ENCODE peak calls at places on chromosomes 2 and 18, in ten cellular contexts. One of them, this sample, is unnamed. For H3K4me1, the result is how much of the 10 kb centered on the place peaks cover.

GRCh38 chr2:110755494-110756078 is 23.2 kb downstream of the ACOXL start:
- DNase-seq in hepatocyte: no peak
- DNase-seq in MM.1S: peak
- DNase-seq in neural progenitor cell: no peak
- DNase-seq in mesendoderm: no peak
- DNase-seq in neuronal stem cell: no peak
- DNase-seq in astrocyte: peak
- DNase-seq in GM23338: no peak
- DNase-seq in A549: peak
- DNase-seq in fibroblast of lung: peak
- DNase-seq in this sample: peak

GRCh38 chr2:128016620-128017019 is 11.2 kb downstream of the SAP130 start:
- DNase-seq in astrocyte: peak
- DNase-seq in A549: no peak
- DNase-seq in fibroblast of lung: peak
- DNase-seq in neuronal stem cell: no peak
- DNase-seq in GM23338: no peak
- DNase-seq in MM.1S: no peak
- DNase-seq in hepatocyte: no peak
- DNase-seq in neural progenitor cell: no peak
- DNase-seq in mesendoderm: no peak
- DNase-seq in this sample: no peak

GRCh38 chr18:67300498-67300897 is 216.0 kb downstream of the DSEL start:
- DNase-seq in neuronal stem cell: peak
- DNase-seq in MM.1S: no peak
- DNase-seq in fibroblast of lung: peak
- DNase-seq in GM23338: peak
- DNase-seq in mesendoderm: peak
- DNase-seq in astrocyte: no peak
- DNase-seq in neural progenitor cell: peak
- DNase-seq in A549: no peak
- DNase-seq in hepatocyte: no peak
- DNase-seq in this sample: no peak

GRCh38 chr2:219614076-219614860 is 13.2 kb upstream of the SLC4A3 start:
- DNase-seq in astrocyte: no peak
- DNase-seq in GM23338: no peak
- DNase-seq in neuronal stem cell: no peak
- DNase-seq in hepatocyte: no peak
- DNase-seq in MM.1S: no peak
- DNase-seq in neural progenitor cell: no peak
- DNase-seq in fibroblast of lung: no peak
- DNase-seq in mesendoderm: no peak
- DNase-seq in A549: no peak
- DNase-seq in this sample: no peak

GRCh38 chr2:235235977-235236767 is 257.7 kb upstream of the AGAP1 start:
- DNase-seq in mesendoderm: no peak
- DNase-seq in GM23338: no peak
- DNase-seq in neural progenitor cell: no peak
- DNase-seq in MM.1S: no peak
- DNase-seq in fibroblast of lung: peak
- DNase-seq in hepatocyte: no peak
- DNase-seq in A549: no peak
- DNase-seq in neuronal stem cell: no peak
- DNase-seq in astrocyte: peak
- DNase-seq in this sample: peak

GRCh38 chr2:40101076-40101688 is 322.1 kb upstream of the THUMPD2 start:
- DNase-seq in mesendoderm: peak
- DNase-seq in MM.1S: peak
- DNase-seq in hepatocyte: no peak
- DNase-seq in fibroblast of lung: peak
- DNase-seq in neural progenitor cell: peak
- DNase-seq in A549: no peak
- DNase-seq in neuronal stem cell: no peak
- DNase-seq in GM23338: no peak
- DNase-seq in astrocyte: peak
- DNase-seq in this sample: no peak

GRCh38 chr2:143429932-143430331 is 300.7 kb downstream of the ARHGAP15 start:
- DNase-seq in hepatocyte: no peak
- DNase-seq in neuronal stem cell: no peak
- DNase-seq in mesendoderm: no peak
- DNase-seq in MM.1S: no peak
- DNase-seq in neural progenitor cell: no peak
- DNase-seq in astrocyte: peak
- DNase-seq in GM23338: no peak
- DNase-seq in fibroblast of lung: peak
- DNase-seq in A549: no peak
- DNase-seq in this sample: peak

GRCh38 chr2:189157431-189157830 is 22.1 kb downstream of the COL5A2 start:
- DNase-seq in neuronal stem cell: no peak
- DNase-seq in neural progenitor cell: no peak
- DNase-seq in GM23338: no peak
- DNase-seq in hepatocyte: no peak
- DNase-seq in mesendoderm: no peak
- DNase-seq in fibroblast of lung: peak
- DNase-seq in MM.1S: no peak
- DNase-seq in astrocyte: peak
- DNase-seq in A549: no peak
- DNase-seq in this sample: no peak

GRCh38 chr18:6057604-6058003 is 162.3 kb upstream of the TMEM200C start:
- DNase-seq in mesendoderm: no peak
- DNase-seq in astrocyte: peak
- DNase-seq in A549: no peak
- DNase-seq in neural progenitor cell: no peak
- DNase-seq in hepatocyte: no peak
- DNase-seq in fibroblast of lung: peak
- DNase-seq in MM.1S: no peak
- DNase-seq in neuronal stem cell: no peak
- DNase-seq in GM23338: no peak
- DNase-seq in this sample: peak

GRCh38 chr18:6054443-6054842 is 159.1 kb upstream of the TMEM200C start:
- DNase-seq in fibroblast of lung: no peak
- DNase-seq in GM23338: no peak
- DNase-seq in mesendoderm: peak
- DNase-seq in hepatocyte: no peak
- DNase-seq in neural progenitor cell: no peak
- DNase-seq in A549: no peak
- DNase-seq in astrocyte: no peak
- DNase-seq in MM.1S: no peak
- DNase-seq in neuronal stem cell: no peak
- DNase-seq in this sample: no peak

GRCh38 chr18:6055711-6056110 is 160.4 kb upstream of the TMEM200C start:
- DNase-seq in mesendoderm: no peak
- DNase-seq in fibroblast of lung: peak
- DNase-seq in neural progenitor cell: no peak
- DNase-seq in neuronal stem cell: no peak
- DNase-seq in GM23338: no peak
- DNase-seq in hepatocyte: no peak
- DNase-seq in MM.1S: no peak
- DNase-seq in astrocyte: peak
- DNase-seq in A549: peak
- DNase-seq in this sample: peak

GRCh38 chr18:6058941-6059340 is 163.6 kb upstream of the TMEM200C start:
- DNase-seq in MM.1S: no peak
- DNase-seq in GM23338: peak
- DNase-seq in A549: no peak
- DNase-seq in astrocyte: peak
- DNase-seq in fibroblast of lung: peak
- DNase-seq in hepatocyte: peak
- DNase-seq in neuronal stem cell: peak
- DNase-seq in mesendoderm: no peak
- DNase-seq in neural progenitor cell: peak
- DNase-seq in this sample: peak

DNA sequence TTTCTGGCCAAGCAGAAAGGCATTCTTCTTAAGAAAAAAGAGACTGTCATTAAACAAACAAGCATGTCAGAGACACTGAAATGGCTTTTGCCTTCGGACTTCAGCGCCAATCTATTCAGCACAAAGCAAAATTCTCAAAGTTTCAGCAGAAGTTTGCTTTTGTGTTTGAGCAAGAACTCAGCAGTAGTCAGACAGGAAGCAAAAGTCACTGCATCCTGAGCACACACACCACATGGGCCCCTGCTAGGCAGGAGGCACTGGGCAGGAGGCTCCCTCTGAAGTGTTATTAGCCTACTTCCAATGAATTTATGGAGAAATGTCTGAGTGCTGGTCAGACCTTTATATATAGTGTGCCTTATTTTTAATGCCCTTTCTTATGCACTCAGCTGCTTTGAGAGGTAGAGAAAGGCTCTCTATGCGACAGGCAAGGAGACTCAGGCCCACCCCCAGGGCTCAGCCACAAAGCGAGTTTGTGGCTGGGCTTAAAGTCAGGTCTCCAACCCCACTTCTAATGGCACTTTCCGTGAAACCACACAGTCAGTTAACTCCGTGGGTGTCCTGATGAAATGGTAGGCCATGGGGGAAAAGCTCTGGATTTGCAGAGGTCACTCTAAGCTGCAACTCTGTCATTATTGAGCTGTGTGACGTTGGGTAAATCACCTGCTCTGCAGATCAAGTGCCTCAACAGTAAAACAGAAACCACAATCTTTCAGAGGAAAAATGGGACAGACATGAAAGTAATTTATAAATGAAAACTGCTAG is 161.0 kb upstream of the TMEM200C start:
- DNase-seq in MM.1S: no peak
- DNase-seq in hepatocyte: peak
- DNase-seq in neural progenitor cell: peak
- DNase-seq in neuronal stem cell: peak
- DNase-seq in fibroblast of lung: peak
- DNase-seq in astrocyte: peak
- DNase-seq in GM23338: no peak
- DNase-seq in A549: peak
- DNase-seq in mesendoderm: no peak
- DNase-seq in this sample: peak
- H3K4me2 ChIP-seq in MM.1S: no peak
- H3K4me2 ChIP-seq in hepatocyte: no peak
- H3K4me2 ChIP-seq in neural progenitor cell: no peak
- H3K4me2 ChIP-seq in neuronal stem cell: no peak
- H3K4me2 ChIP-seq in fibroblast of lung: peak
- H3K4me2 ChIP-seq in astrocyte: peak
- H3K4me2 ChIP-seq in GM23338: peak
- H3K4me2 ChIP-seq in A549: peak
- H3K4me2 ChIP-seq in mesendoderm: no peak
- H3K4me2 ChIP-seq in this sample: peak

DNA sequence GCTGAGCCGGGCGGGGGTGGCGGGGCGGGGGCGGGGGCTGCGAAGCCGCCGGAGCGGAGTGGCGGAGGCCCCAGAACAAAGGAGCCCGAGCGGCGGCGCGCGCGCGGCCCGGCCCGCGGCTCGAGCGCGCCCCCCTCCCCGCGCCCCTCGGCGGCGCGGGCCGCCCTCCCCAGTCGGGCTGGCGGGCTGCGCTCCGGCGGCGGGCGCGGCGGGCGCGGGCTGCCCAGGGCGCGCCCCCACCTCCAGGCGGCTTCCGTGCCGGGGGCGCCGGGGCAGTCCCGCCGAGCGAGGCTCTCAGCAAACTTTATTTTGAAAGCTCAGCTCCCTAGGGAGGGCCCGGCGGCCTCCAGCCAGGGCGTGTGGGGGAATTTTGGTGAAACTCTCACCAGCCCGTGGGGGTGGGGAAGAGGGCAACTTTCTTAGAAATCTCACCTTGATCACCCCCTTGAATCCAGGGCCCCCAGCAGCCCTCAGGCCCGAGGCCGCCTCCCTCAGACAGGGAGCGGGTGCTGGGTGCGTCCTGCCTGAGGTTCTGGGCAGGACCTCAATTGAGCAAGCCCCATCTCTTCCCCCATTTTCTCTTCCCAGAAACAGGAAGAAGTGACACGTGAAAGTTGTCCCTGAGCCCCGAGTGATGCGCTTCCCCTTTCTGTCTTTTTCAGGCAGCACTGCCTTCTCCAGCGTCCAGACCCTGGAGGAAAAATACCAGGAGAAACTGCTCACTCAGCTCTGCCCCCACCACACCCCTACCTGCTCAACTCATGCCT is 791 bp downstream of the TET3 start:
- DNase-seq in GM23338: peak
- DNase-seq in MM.1S: peak
- DNase-seq in neural progenitor cell: peak
- DNase-seq in hepatocyte: peak
- DNase-seq in mesendoderm: no peak
- DNase-seq in neuronal stem cell: no peak
- DNase-seq in A549: peak
- DNase-seq in fibroblast of lung: no peak
- DNase-seq in astrocyte: no peak
- DNase-seq in this sample: peak
- H3K4me1 ChIP-seq in GM23338: half or more
- H3K4me1 ChIP-seq in MM.1S: under half
- H3K4me1 ChIP-seq in neural progenitor cell: under half
- H3K4me1 ChIP-seq in hepatocyte: half or more
- H3K4me1 ChIP-seq in mesendoderm: under half
- H3K4me1 ChIP-seq in neuronal stem cell: under half
- H3K4me1 ChIP-seq in A549: half or more
- H3K4me1 ChIP-seq in fibroblast of lung: under half
- H3K4me1 ChIP-seq in astrocyte: under half
- H3K4me1 ChIP-seq in this sample: half or more

DNA sequence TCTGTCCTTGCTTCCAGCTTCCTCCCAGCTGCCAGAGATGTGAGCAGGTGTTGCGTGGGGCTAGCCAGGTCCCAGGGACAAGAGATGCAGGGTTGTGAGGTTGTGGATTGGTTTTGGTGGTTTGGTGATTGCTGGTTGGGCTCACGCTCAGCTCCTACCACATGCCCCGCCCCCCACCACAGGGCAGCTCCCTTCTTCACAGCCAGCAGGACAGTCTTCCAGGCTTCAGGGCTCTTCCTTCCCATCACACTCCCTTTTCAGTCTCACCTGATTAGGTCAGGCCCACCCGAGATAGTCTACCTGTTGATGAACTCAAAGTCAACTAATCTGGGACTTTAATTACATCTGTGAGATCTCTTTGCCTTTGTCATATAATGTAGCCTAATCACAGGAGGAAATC is 52.0 kb upstream of the GLI2 start:
- DNase-seq in MM.1S: no peak
- DNase-seq in A549: no peak
- DNase-seq in hepatocyte: no peak
- DNase-seq in GM23338: no peak
- DNase-seq in mesendoderm: no peak
- DNase-seq in neural progenitor cell: no peak
- DNase-seq in neuronal stem cell: no peak
- DNase-seq in astrocyte: no peak
- DNase-seq in fibroblast of lung: no peak
- DNase-seq in this sample: no peak
- H3K4me2 ChIP-seq in MM.1S: no peak
- H3K4me2 ChIP-seq in A549: no peak
- H3K4me2 ChIP-seq in hepatocyte: peak
- H3K4me2 ChIP-seq in GM23338: no peak
- H3K4me2 ChIP-seq in mesendoderm: no peak
- H3K4me2 ChIP-seq in neural progenitor cell: no peak
- H3K4me2 ChIP-seq in neuronal stem cell: no peak
- H3K4me2 ChIP-seq in astrocyte: no peak
- H3K4me2 ChIP-seq in fibroblast of lung: peak
- H3K4me2 ChIP-seq in this sample: no peak

DNA sequence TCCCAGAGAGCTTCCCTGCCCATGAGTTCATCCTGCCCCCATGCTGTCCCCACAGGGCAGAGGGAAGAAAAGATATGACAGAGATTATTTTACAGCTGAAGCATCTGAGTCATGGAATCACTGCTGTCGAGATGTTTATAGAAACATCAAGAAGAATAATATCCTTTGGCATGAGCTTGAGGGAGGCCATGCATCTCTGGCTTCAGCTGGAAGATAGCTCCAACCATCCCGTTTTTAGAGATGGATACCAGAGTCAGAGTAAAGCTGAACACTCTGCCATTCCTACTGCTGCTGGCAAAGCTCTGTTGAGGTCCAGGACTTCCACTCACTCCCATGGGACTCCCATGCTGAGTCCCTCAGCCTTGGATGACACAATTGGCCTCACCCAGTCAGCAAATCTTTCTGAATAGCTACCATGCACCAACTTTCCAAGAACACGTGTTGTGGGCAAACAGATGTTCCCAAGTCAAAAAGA is 167.8 kb downstream of the TTC32 start:
- DNase-seq in neural progenitor cell: no peak
- DNase-seq in hepatocyte: no peak
- DNase-seq in A549: no peak
- DNase-seq in neuronal stem cell: no peak
- DNase-seq in MM.1S: no peak
- DNase-seq in mesendoderm: no peak
- DNase-seq in fibroblast of lung: peak
- DNase-seq in GM23338: no peak
- DNase-seq in astrocyte: peak
- DNase-seq in this sample: peak
- H3K4me1 ChIP-seq in neural progenitor cell: under half
- H3K4me1 ChIP-seq in hepatocyte: under half
- H3K4me1 ChIP-seq in A549: under half
- H3K4me1 ChIP-seq in neuronal stem cell: under half
- H3K4me1 ChIP-seq in MM.1S: under half
- H3K4me1 ChIP-seq in mesendoderm: under half
- H3K4me1 ChIP-seq in fibroblast of lung: under half
- H3K4me1 ChIP-seq in GM23338: under half
- H3K4me1 ChIP-seq in astrocyte: under half
- H3K4me1 ChIP-seq in this sample: under half

This sample was measured in PC-3.